ENCODE peak calls at places on chromosomes 16 and 17, in five cellular contexts. One of them, this sample, is unnamed.

GRCh38 chr17:47694018-47694817 is at the start of gene TBKBP1:
- DNase-seq in hepatocyte: peak; percentile 86
- DNase-seq in ascending aorta: no peak
- DNase-seq in HepG2: peak; percentile 41
- DNase-seq in pancreas: peak; percentile 80
- DNase-seq in this sample: no peak

GRCh38 chr17:49890077-49890821 is 42.4 kb upstream of the TAC4 start:
- DNase-seq in ascending aorta: no peak
- DNase-seq in hepatocyte: peak; percentile 23
- DNase-seq in HepG2: no peak
- DNase-seq in pancreas: no peak
- DNase-seq in this sample: no peak

GRCh38 chr17:52986056-52986662 is 827.6 kb upstream of the CA10 start:
- DNase-seq in pancreas: no peak
- DNase-seq in ascending aorta: no peak
- DNase-seq in HepG2: no peak
- DNase-seq in hepatocyte: no peak
- DNase-seq in this sample: no peak

GRCh38 chr16:28009586-28010373 is 53.7 kb downstream of the GSG1L start:
- DNase-seq in hepatocyte: no peak
- DNase-seq in HepG2: no peak
- DNase-seq in ascending aorta: no peak
- DNase-seq in pancreas: no peak
- DNase-seq in this sample: no peak

GRCh38 chr17:7056386-7056785 is 12.5 kb upstream of the SLC16A11 start:
- DNase-seq in pancreas: no peak
- DNase-seq in ascending aorta: no peak
- DNase-seq in HepG2: no peak
- DNase-seq in hepatocyte: no peak
- DNase-seq in this sample: peak; percentile 80

GRCh38 chr17:34712481-34713195 is 133.3 kb downstream of the TMEM132E start:
- DNase-seq in pancreas: no peak
- DNase-seq in HepG2: no peak
- DNase-seq in ascending aorta: no peak
- DNase-seq in hepatocyte: no peak
- DNase-seq in this sample: no peak

GRCh38 chr16:920722-921121 is 50.1 kb downstream of the LMF1 start:
- DNase-seq in ascending aorta: no peak
- DNase-seq in HepG2: no peak
- DNase-seq in hepatocyte: no peak
- DNase-seq in pancreas: no peak
- DNase-seq in this sample: no peak

GRCh38 chr17:30519707-30520106 is 42.5 kb downstream of the GOSR1 start:
- DNase-seq in hepatocyte: peak; percentile 39
- DNase-seq in pancreas: no peak
- DNase-seq in ascending aorta: no peak
- DNase-seq in HepG2: no peak
- DNase-seq in this sample: peak; percentile 36

GRCh38 chr17:66540131-66540781 is 237.8 kb downstream of the PRKCA start:
- DNase-seq in ascending aorta: no peak
- DNase-seq in pancreas: no peak
- DNase-seq in hepatocyte: peak; percentile 54
- DNase-seq in HepG2: peak; percentile 72
- DNase-seq in this sample: peak; percentile 20

GRCh38 chr16:89352091-89352681 is 134.7 kb downstream of the ZNF778 start:
- DNase-seq in hepatocyte: no peak
- DNase-seq in HepG2: no peak
- DNase-seq in ascending aorta: no peak
- DNase-seq in pancreas: peak; percentile 54
- DNase-seq in this sample: peak; percentile 93

GRCh38 chr17:81926451-81927144 is 937 bp downstream of the MAFG start:
- DNase-seq in ascending aorta: peak; percentile 33
- DNase-seq in hepatocyte: peak; percentile 91
- DNase-seq in pancreas: peak; percentile 80
- DNase-seq in HepG2: peak; percentile 96
- DNase-seq in this sample: no peak

GRCh38 chr16:85310868-85311585 is 198.8 kb upstream of the CIBAR2 start:
- DNase-seq in pancreas: no peak
- DNase-seq in HepG2: no peak
- DNase-seq in ascending aorta: no peak
- DNase-seq in hepatocyte: no peak
- DNase-seq in this sample: no peak

GRCh38 chr16:64202571-64202970 is 919.3 kb downstream of the CDH11 start:
- DNase-seq in ascending aorta: no peak
- DNase-seq in HepG2: no peak
- DNase-seq in pancreas: no peak
- DNase-seq in hepatocyte: no peak
- DNase-seq in this sample: no peak

GRCh38 chr16:22933173-22933572 is 119.2 kb downstream of the HS3ST2 start:
- DNase-seq in ascending aorta: no peak
- DNase-seq in hepatocyte: no peak
- DNase-seq in HepG2: no peak
- DNase-seq in pancreas: no peak
- DNase-seq in this sample: no peak

GRCh38 chr17:8152112-8152775 is at the start of gene PER1:
- DNase-seq in ascending aorta: peak; percentile 91
- DNase-seq in pancreas: peak; percentile 96
- DNase-seq in HepG2: peak; percentile 68
- DNase-seq in hepatocyte: peak; percentile 97
- DNase-seq in this sample: peak; percentile 95

GRCh38 chr16:79317521-79317920 is 283.0 kb downstream of the MAF start:
- DNase-seq in HepG2: no peak
- DNase-seq in ascending aorta: no peak
- DNase-seq in hepatocyte: no peak
- DNase-seq in pancreas: no peak
- DNase-seq in this sample: no peak

GRCh38 chr17:29561541-29562517 is 5.0 kb downstream of the ABHD15 start:
- DNase-seq in ascending aorta: no peak
- DNase-seq in HepG2: no peak
- DNase-seq in pancreas: peak; percentile 54
- DNase-seq in hepatocyte: no peak
- DNase-seq in this sample: no peak

GRCh38 chr17:28494445-28495188 is 11.5 kb upstream of the FOXN1 start:
- DNase-seq in ascending aorta: no peak
- DNase-seq in pancreas: peak; percentile 94
- DNase-seq in HepG2: peak; percentile 27
- DNase-seq in hepatocyte: peak; percentile 83
- DNase-seq in this sample: no peak

GRCh38 chr17:67247416-67247900 is 2.5 kb upstream of the HELZ start:
- DNase-seq in HepG2: no peak
- DNase-seq in ascending aorta: no peak
- DNase-seq in hepatocyte: no peak
- DNase-seq in pancreas: no peak
- DNase-seq in this sample: no peak

GRCh38 chr16:28924399-28924761 is 658 bp downstream of the RABEP2 start:
- DNase-seq in pancreas: no peak
- DNase-seq in ascending aorta: no peak
- DNase-seq in hepatocyte: no peak
- DNase-seq in HepG2: no peak
- DNase-seq in this sample: no peak

GRCh38 chr17:12865769-12866168 is 76.5 kb downstream of the ARHGAP44 start:
- DNase-seq in hepatocyte: no peak
- DNase-seq in pancreas: no peak
- DNase-seq in HepG2: no peak
- DNase-seq in ascending aorta: no peak
- DNase-seq in this sample: no peak

GRCh38 chr16:50276128-50276444 is 9.7 kb downstream of the ADCY7 start:
- DNase-seq in HepG2: no peak
- DNase-seq in pancreas: peak; percentile 48
- DNase-seq in ascending aorta: no peak
- DNase-seq in hepatocyte: no peak
- DNase-seq in this sample: no peak

GRCh38 chr17:8025176-8025911 is 13.5 kb upstream of the ALOX15B start:
- DNase-seq in hepatocyte: no peak
- DNase-seq in HepG2: no peak
- DNase-seq in ascending aorta: no peak
- DNase-seq in pancreas: no peak
- DNase-seq in this sample: no peak

DNA sequence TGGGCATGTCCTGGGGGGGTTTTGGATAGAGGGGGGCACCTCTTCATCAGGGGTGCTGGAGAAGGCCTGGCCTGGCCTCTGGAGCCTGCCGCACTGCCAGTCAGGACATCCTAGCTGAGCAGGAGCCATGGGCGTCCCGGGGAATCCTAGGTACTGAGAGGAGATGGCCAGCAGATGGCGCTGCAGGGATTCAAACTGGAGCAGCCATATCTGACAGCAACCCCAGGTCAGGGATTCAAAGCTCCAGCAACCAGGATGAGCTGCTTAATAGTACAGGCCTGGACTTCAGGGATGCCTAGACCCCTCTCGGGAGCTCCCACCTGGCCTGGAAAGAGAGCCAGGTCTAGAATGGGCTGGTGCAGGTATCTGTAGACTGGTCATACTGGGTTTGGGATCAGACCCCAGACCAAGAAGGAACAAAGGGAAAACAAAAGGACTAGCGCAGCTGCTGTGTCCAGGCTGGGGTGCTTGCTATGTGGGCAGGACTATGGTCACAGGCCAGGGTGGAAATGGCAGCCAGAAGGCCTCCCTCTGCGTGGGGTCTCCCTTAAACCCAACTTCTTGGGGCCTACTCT is 306.9 kb upstream of the RBFOX1 start:
- DNase-seq in ascending aorta: no peak
- DNase-seq in pancreas: peak; percentile 85
- DNase-seq in hepatocyte: peak; percentile 92
- DNase-seq in HepG2: peak; percentile 71
- DNase-seq in this sample: no peak
- TF ChIP-seq CTCF in ascending aorta: no peak
- TF ChIP-seq CTCF in pancreas: peak; percentile 59
- TF ChIP-seq CTCF in hepatocyte: peak; percentile 73
- TF ChIP-seq CTCF in HepG2: peak; percentile 91
- TF ChIP-seq CTCF in this sample: peak; percentile 21

GRCh38 chr16:49094471-49094870 is 187.2 kb downstream of the CBLN1 start:
- DNase-seq in HepG2: no peak
- DNase-seq in ascending aorta: no peak
- DNase-seq in hepatocyte: no peak
- DNase-seq in pancreas: no peak
- DNase-seq in this sample: no peak

GRCh38 chr16:49097964-49098363 is 183.7 kb downstream of the CBLN1 start:
- DNase-seq in hepatocyte: no peak
- DNase-seq in HepG2: no peak
- DNase-seq in pancreas: no peak
- DNase-seq in ascending aorta: no peak
- DNase-seq in this sample: no peak

GRCh38 chr16:49095539-49095938 is 186.1 kb downstream of the CBLN1 start:
- DNase-seq in hepatocyte: no peak
- DNase-seq in HepG2: no peak
- DNase-seq in pancreas: no peak
- DNase-seq in ascending aorta: no peak
- DNase-seq in this sample: no peak

GRCh38 chr16:49093939-49094338 is 187.7 kb downstream of the CBLN1 start:
- DNase-seq in ascending aorta: no peak
- DNase-seq in hepatocyte: no peak
- DNase-seq in HepG2: no peak
- DNase-seq in pancreas: no peak
- DNase-seq in this sample: no peak

DNA sequence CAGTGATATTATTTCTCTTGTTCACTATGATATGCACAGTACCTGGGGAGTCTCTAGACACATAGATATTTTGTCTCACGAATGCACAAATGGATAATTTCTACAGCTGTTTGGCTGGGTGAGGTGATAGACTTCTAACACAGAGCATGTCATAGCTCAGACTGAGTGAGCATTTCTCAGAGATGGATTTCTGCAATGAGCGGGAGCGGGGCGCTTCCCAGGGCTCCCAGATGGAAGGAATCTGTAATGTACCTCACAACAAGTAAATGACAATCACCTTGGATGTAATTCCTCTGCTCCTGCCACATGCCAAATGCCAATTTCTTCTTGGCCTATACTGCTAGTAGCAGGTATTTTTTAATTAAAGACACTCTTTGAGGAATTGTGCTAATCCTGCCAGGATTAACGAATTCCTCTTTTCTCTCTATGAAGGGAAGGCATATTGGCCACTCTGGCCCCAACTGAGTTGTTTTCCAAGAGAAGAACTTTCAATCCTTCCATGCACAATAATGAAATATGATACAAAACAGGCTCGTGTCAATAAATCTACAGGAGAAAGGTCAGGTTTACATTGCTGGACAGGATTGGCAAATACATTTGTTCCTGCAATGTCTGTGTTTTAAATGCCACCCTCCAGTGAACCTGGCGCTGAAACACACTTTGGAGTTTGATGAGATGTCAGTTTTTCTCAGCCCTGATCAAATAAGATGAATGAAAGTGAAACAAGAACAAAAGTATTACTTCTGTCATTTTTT is 185.3 kb downstream of the CBLN1 start:
- DNase-seq in pancreas: no peak
- DNase-seq in hepatocyte: no peak
- DNase-seq in HepG2: peak; percentile 13
- DNase-seq in ascending aorta: no peak
- DNase-seq in this sample: no peak
- H3K4me1 ChIP-seq in pancreas: no peaks in the 10 kb centered on the region
- H3K4me1 ChIP-seq in hepatocyte: no peaks in the 10 kb centered on the region
- H3K4me1 ChIP-seq in HepG2: peaks cover 13% of the 10 kb centered on the region
- H3K4me1 ChIP-seq in ascending aorta: no peaks in the 10 kb centered on the region
- H3K4me1 ChIP-seq in this sample: no peaks in the 10 kb centered on the region

GRCh38 chr17:59786536-59787319 is 79.3 kb downstream of the VMP1 start:
- DNase-seq in HepG2: peak; percentile 100
- DNase-seq in pancreas: no peak
- DNase-seq in ascending aorta: peak; percentile 35
- DNase-seq in hepatocyte: peak; percentile 93
- DNase-seq in this sample: peak; percentile 100
- H3K27ac ChIP-seq in HepG2: peak overlapping the region; percentile 97
- H3K27ac ChIP-seq in pancreas: peak overlapping the region; percentile 98
- H3K27ac ChIP-seq in ascending aorta: peak overlapping the region; percentile 77
- H3K27ac ChIP-seq in hepatocyte: peak overlapping the region; percentile 91
- H3K27ac ChIP-seq in this sample: peak overlapping the region; percentile 99

GRCh38 chr17:3724373-3725077 is 822 bp downstream of the HASPIN start:
- DNase-seq in ascending aorta: no peak
- DNase-seq in pancreas: peak; percentile 56
- DNase-seq in hepatocyte: no peak
- DNase-seq in HepG2: no peak
- DNase-seq in this sample: no peak

GRCh38 chr17:3727041-3727440 is 3.3 kb downstream of the HASPIN start:
- DNase-seq in ascending aorta: no peak
- DNase-seq in hepatocyte: no peak
- DNase-seq in HepG2: no peak
- DNase-seq in pancreas: no peak
- DNase-seq in this sample: no peak

GRCh38 chr17:3723556-3724372 is at the start of gene HASPIN:
- DNase-seq in ascending aorta: peak; percentile 45
- DNase-seq in HepG2: peak; percentile 83
- DNase-seq in pancreas: peak; percentile 99
- DNase-seq in hepatocyte: peak; percentile 98
- DNase-seq in this sample: peak; percentile 51

GRCh38 chr17:3722716-3723115 is 987 bp upstream of the HASPIN start:
- DNase-seq in ascending aorta: no peak
- DNase-seq in pancreas: no peak
- DNase-seq in HepG2: no peak
- DNase-seq in hepatocyte: no peak
- DNase-seq in this sample: no peak

DNA sequence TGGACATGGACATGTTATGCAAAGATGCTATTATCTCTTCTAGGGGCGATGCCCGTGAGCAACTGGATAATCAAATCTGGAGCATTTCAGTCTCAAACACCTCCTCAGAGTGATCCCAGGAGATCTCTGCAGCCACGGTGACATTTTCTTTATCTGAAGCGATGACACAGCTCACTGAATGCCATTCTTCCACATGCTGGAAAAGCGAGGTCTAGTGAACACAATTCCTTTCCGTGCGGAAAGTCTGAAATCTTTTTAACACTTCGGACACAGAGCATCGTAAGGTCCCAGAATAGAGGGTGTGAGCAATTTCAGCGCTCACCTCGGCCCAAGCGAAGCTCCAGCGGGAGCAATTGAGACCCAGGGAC is 531 bp upstream of the HASPIN start:
- DNase-seq in pancreas: no peak
- DNase-seq in hepatocyte: no peak
- DNase-seq in HepG2: no peak
- DNase-seq in ascending aorta: no peak
- DNase-seq in this sample: no peak
- TF ChIP-seq CTCF in pancreas: no peak
- TF ChIP-seq CTCF in hepatocyte: no peak
- TF ChIP-seq CTCF in HepG2: no peak
- TF ChIP-seq CTCF in ascending aorta: no peak
- TF ChIP-seq CTCF in this sample: no peak